ENCODE peak calls at places on chromosomes 2 and 18, in five cellular contexts. One of them, this sample, is unnamed. For H3K4me1, the result is how much of the 10 kb centered on the place peaks cover.

GRCh38 chr2:222882484-222882928 is 21.7 kb downstream of the ACSL3 start:
- DNase-seq in mesendoderm: peak
- DNase-seq in H9: no peak
- DNase-seq in IMR-90: no peak
- DNase-seq in H1: no peak
- DNase-seq in this sample: peak

GRCh38 chr18:80147418-80148315 is 38.6 kb downstream of the ADNP2 start:
- DNase-seq in mesendoderm: peak
- DNase-seq in H9: peak
- DNase-seq in IMR-90: peak
- DNase-seq in H1: peak
- DNase-seq in this sample: peak

GRCh38 chr2:230631470-230631869 is 81.2 kb upstream of the CAB39 start:
- DNase-seq in mesendoderm: no peak
- DNase-seq in H9: no peak
- DNase-seq in IMR-90: no peak
- DNase-seq in H1: no peak
- DNase-seq in this sample: no peak

GRCh38 chr2:209577376-209578357 is 153.8 kb downstream of the MAP2 start:
- DNase-seq in mesendoderm: no peak
- DNase-seq in H9: no peak
- DNase-seq in IMR-90: peak
- DNase-seq in H1: no peak
- DNase-seq in this sample: no peak

GRCh38 chr2:227509824-227510619 is 38.1 kb downstream of the AGFG1 start:
- DNase-seq in mesendoderm: peak
- DNase-seq in H9: no peak
- DNase-seq in IMR-90: peak
- DNase-seq in H1: no peak
- DNase-seq in this sample: peak

GRCh38 chr18:24530630-24531111 is 70.2 kb downstream of the HRH4 start:
- DNase-seq in mesendoderm: no peak
- DNase-seq in H9: no peak
- DNase-seq in IMR-90: peak
- DNase-seq in H1: no peak
- DNase-seq in this sample: no peak

GRCh38 chr2:46801731-46802664 is 113.6 kb downstream of the MCFD2 start:
- DNase-seq in mesendoderm: no peak
- DNase-seq in H9: no peak
- DNase-seq in IMR-90: peak
- DNase-seq in H1: no peak
- DNase-seq in this sample: no peak

GRCh38 chr2:46298522-46299351 is 1.5 kb downstream of the EPAS1 start:
- DNase-seq in mesendoderm: peak
- DNase-seq in H9: peak
- DNase-seq in IMR-90: peak
- DNase-seq in H1: peak
- DNase-seq in this sample: no peak

GRCh38 chr2:157479081-157480027 is 35.5 kb upstream of the CYTIP start:
- DNase-seq in mesendoderm: peak
- DNase-seq in H9: no peak
- DNase-seq in IMR-90: no peak
- DNase-seq in H1: no peak
- DNase-seq in this sample: no peak

GRCh38 chr2:28471701-28472236 is 24.1 kb upstream of the PLB1 start:
- DNase-seq in mesendoderm: no peak
- DNase-seq in H9: no peak
- DNase-seq in IMR-90: no peak
- DNase-seq in H1: no peak
- DNase-seq in this sample: no peak

GRCh38 chr2:206160124-206160806 is 570 bp downstream of the EEF1B2 start:
- DNase-seq in mesendoderm: no peak
- DNase-seq in H9: no peak
- DNase-seq in IMR-90: peak
- DNase-seq in H1: no peak
- DNase-seq in this sample: peak

GRCh38 chr2:98188351-98189046 is 101.5 kb downstream of the VWA3B start:
- DNase-seq in mesendoderm: peak
- DNase-seq in H9: no peak
- DNase-seq in IMR-90: no peak
- DNase-seq in H1: no peak
- DNase-seq in this sample: peak

GRCh38 chr2:142668420-142668819 is 209.0 kb upstream of the KYNU start:
- DNase-seq in mesendoderm: no peak
- DNase-seq in H9: no peak
- DNase-seq in IMR-90: no peak
- DNase-seq in H1: no peak
- DNase-seq in this sample: peak

GRCh38 chr2:165238295-165238694 is 919 bp upstream of the SCN2A start:
- DNase-seq in mesendoderm: peak
- DNase-seq in H9: no peak
- DNase-seq in IMR-90: peak
- DNase-seq in H1: no peak
- DNase-seq in this sample: peak

GRCh38 chr2:205700331-205701132 is 18.2 kb downstream of the NRP2 start:
- DNase-seq in mesendoderm: peak
- DNase-seq in H9: peak
- DNase-seq in IMR-90: peak
- DNase-seq in H1: no peak
- DNase-seq in this sample: no peak

GRCh38 chr18:5238371-5238758 is 41.3 kb upstream of the AKAIN1 start:
- DNase-seq in mesendoderm: no peak
- DNase-seq in H9: peak
- DNase-seq in IMR-90: peak
- DNase-seq in H1: no peak
- DNase-seq in this sample: peak

GRCh38 chr2:161417428-161418274 is 1.6 kb downstream of the TBR1 start:
- DNase-seq in mesendoderm: peak
- DNase-seq in H9: peak
- DNase-seq in IMR-90: no peak
- DNase-seq in H1: no peak
- DNase-seq in this sample: no peak

GRCh38 chr2:149062531-149062930 is 24.0 kb downstream of the LYPD6B start:
- DNase-seq in mesendoderm: no peak
- DNase-seq in H9: no peak
- DNase-seq in IMR-90: no peak
- DNase-seq in H1: no peak
- DNase-seq in this sample: no peak

GRCh38 chr2:183678908-183679307 is 554.7 kb downstream of the NUP35 start:
- DNase-seq in mesendoderm: no peak
- DNase-seq in H9: peak
- DNase-seq in IMR-90: no peak
- DNase-seq in H1: peak
- DNase-seq in this sample: no peak

GRCh38 chr2:164386226-164386625 is 235.1 kb downstream of the GRB14 start:
- DNase-seq in mesendoderm: no peak
- DNase-seq in H9: no peak
- DNase-seq in IMR-90: peak
- DNase-seq in H1: no peak
- DNase-seq in this sample: no peak

GRCh38 chr2:100291152-100291970 is 30.9 kb downstream of the LONRF2 start:
- DNase-seq in mesendoderm: peak
- DNase-seq in H9: peak
- DNase-seq in IMR-90: peak
- DNase-seq in H1: no peak
- DNase-seq in this sample: peak

GRCh38 chr2:227411320-227411989 is 23.7 kb upstream of the SCYGR1 start:
- DNase-seq in mesendoderm: no peak
- DNase-seq in H9: no peak
- DNase-seq in IMR-90: peak
- DNase-seq in H1: no peak
- DNase-seq in this sample: no peak

GRCh38 chr2:64831134-64831976 is 157.8 kb upstream of the SLC1A4 start:
- DNase-seq in mesendoderm: peak
- DNase-seq in H9: peak
- DNase-seq in IMR-90: peak
- DNase-seq in H1: peak
- DNase-seq in this sample: peak

GRCh38 chr2:194616334-194616733 is 1040.7 kb upstream of the SLC39A10 start:
- DNase-seq in mesendoderm: no peak
- DNase-seq in H9: no peak
- DNase-seq in IMR-90: no peak
- DNase-seq in H1: no peak
- DNase-seq in this sample: no peak

DNA sequence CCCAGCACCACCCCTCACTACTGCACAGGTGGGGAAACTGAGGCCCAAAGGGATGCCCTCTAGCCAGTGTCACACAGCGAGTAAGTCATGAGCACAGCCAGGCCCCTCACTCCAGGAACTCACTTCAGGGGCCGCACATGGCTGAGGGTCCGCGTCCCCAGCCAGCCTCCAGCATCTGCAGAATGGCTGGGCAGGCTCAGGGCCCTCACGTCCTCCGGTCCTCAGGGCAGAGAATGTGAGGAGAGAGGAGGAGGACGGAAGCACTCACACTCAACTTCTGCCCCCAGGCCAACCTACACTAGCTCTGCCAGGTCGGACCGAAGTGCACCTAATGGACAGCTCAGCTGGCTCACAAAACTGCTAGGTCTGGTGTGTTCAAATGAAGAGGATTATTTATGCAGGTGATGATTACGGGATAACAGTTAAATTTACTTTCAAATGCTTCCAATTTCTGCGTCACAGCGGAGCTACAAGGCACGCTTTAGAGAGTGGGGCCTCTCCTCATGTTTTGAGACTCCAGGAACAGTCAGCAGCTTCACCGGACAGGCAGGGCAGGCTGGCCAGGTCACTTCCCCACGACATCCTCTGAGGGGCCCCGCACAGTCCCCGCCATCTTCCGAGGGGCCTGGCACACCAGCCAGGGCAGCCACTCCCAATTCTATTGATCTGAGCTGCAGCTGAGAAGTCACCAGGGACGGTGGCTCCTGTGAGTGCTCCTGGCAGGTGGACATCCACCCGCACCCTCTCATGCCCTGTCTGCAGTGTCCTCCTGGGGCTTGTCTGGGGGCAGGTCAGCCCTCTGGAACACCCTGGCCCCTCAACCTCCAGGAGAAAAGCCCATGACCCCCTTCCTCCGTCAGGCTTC is 26.5 kb downstream of the KIF1A start:
- DNase-seq in mesendoderm: no peak
- DNase-seq in H9: no peak
- DNase-seq in IMR-90: no peak
- DNase-seq in H1: no peak
- DNase-seq in this sample: no peak
- H3K23ac ChIP-seq in mesendoderm: no peak
- H3K23ac ChIP-seq in H9: no peak
- H3K23ac ChIP-seq in IMR-90: no peak
- H3K23ac ChIP-seq in H1: no peak
- H3K23ac ChIP-seq in this sample: no peak

GRCh38 chr2:25315316-25315680 is 26.4 kb downstream of the DNMT3A start:
- DNase-seq in mesendoderm: no peak
- DNase-seq in H9: no peak
- DNase-seq in IMR-90: no peak
- DNase-seq in H1: no peak
- DNase-seq in this sample: no peak

GRCh38 chr2:25314514-25315315 is 27.0 kb downstream of the DNMT3A start:
- DNase-seq in mesendoderm: peak
- DNase-seq in H9: peak
- DNase-seq in IMR-90: peak
- DNase-seq in H1: peak
- DNase-seq in this sample: no peak

GRCh38 chr2:25312958-25313710 is 28.6 kb downstream of the DNMT3A start:
- DNase-seq in mesendoderm: no peak
- DNase-seq in H9: no peak
- DNase-seq in IMR-90: no peak
- DNase-seq in H1: no peak
- DNase-seq in this sample: no peak

GRCh38 chr2:25311866-25312575 is 29.7 kb downstream of the DNMT3A start:
- DNase-seq in mesendoderm: no peak
- DNase-seq in H9: peak
- DNase-seq in IMR-90: no peak
- DNase-seq in H1: no peak
- DNase-seq in this sample: no peak

DNA sequence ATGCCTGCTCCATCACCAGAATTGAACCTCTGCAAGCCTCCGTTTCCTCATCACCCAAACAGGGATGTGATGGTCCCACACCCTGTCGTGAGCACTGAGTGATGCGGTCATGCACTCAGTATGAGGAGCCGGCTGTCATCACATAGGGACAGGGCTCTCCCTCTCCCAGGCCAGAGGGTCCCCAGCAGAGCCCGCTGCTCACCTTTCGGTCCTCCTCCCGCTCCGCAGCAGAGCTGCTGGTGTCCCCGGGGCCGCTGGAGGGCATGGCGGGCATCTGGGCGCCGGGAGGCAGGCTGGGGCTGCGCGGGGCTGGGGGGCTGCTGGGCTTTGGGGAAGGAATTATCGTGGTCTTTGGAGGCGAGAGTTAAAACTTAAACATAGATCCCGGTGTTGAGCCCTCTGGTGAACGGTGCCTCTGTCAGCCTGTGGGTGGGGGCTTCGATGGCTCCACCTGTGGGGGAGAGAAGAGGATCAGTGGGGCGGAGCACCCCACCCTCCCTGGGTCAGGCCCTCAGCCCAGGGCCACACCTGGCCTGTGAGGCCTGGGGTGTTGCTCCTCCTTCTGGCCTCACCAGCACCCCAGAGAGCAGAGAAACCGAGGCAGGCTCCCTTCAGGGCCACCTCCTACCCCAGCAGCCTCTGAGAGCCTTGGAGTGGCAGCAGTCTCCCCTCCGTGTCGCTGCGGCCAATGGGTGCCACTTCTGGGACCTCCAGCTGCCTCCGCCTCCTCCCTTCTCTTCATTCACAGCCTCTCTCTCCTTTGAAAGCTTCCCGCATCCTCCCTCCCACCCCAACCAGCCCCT is 27.8 kb downstream of the DNMT3A start:
- DNase-seq in mesendoderm: no peak
- DNase-seq in H9: no peak
- DNase-seq in IMR-90: no peak
- DNase-seq in H1: no peak
- DNase-seq in this sample: no peak
- H2BK5ac ChIP-seq in mesendoderm: no peak
- H2BK5ac ChIP-seq in H9: no peak
- H2BK5ac ChIP-seq in IMR-90: no peak
- H2BK5ac ChIP-seq in H1: peak
- H2BK5ac ChIP-seq in this sample: no peak

GRCh38 chr2:234287650-234288049 is 209.2 kb downstream of the ARL4C start:
- DNase-seq in mesendoderm: no peak
- DNase-seq in H9: no peak
- DNase-seq in IMR-90: no peak
- DNase-seq in H1: no peak
- DNase-seq in this sample: no peak

GRCh38 chr2:234289789-234290188 is 207.1 kb downstream of the ARL4C start:
- DNase-seq in mesendoderm: no peak
- DNase-seq in H9: no peak
- DNase-seq in IMR-90: peak
- DNase-seq in H1: no peak
- DNase-seq in this sample: peak

GRCh38 chr2:234290671-234291070 is 206.2 kb downstream of the ARL4C start:
- DNase-seq in mesendoderm: peak
- DNase-seq in H9: no peak
- DNase-seq in IMR-90: no peak
- DNase-seq in H1: no peak
- DNase-seq in this sample: peak

GRCh38 chr2:234290196-234290595 is 206.7 kb downstream of the ARL4C start:
- DNase-seq in mesendoderm: no peak
- DNase-seq in H9: no peak
- DNase-seq in IMR-90: no peak
- DNase-seq in H1: no peak
- DNase-seq in this sample: no peak

GRCh38 chr2:234288974-234289455 is 207.9 kb downstream of the ARL4C start:
- DNase-seq in mesendoderm: peak
- DNase-seq in H9: peak
- DNase-seq in IMR-90: peak
- DNase-seq in H1: peak
- DNase-seq in this sample: peak
- H3K4me1 ChIP-seq in mesendoderm: under half
- H3K4me1 ChIP-seq in H9: under half
- H3K4me1 ChIP-seq in IMR-90: under half
- H3K4me1 ChIP-seq in H1: under half
- H3K4me1 ChIP-seq in this sample: under half

GRCh38 chr2:68767031-68767961 is 32.7 kb downstream of the ARHGAP25 start:
- DNase-seq in mesendoderm: no peak
- DNase-seq in H9: no peak
- DNase-seq in IMR-90: no peak
- DNase-seq in H1: no peak
- DNase-seq in this sample: no peak
- H3K23ac ChIP-seq in mesendoderm: no peak
- H3K23ac ChIP-seq in H9: no peak
- H3K23ac ChIP-seq in IMR-90: no peak
- H3K23ac ChIP-seq in H1: no peak
- H3K23ac ChIP-seq in this sample: no peak

This sample was measured in trophoblast cell.